ENCODE peak calls at places on chromosomes 5 and 9, in seven cellular contexts. One of them, this sample, is unnamed.

GRCh38 chr9:470041-470781 is 255.5 kb downstream of the DOCK8 start:
- DNase-seq in OCI-LY7: peak; percentile 91
- DNase-seq in HCT116: peak; percentile 54
- DNase-seq in hepatocyte: peak; percentile 94
- DNase-seq in MM.1S: peak; percentile 93
- DNase-seq in neural progenitor cell: peak; percentile 93
- DNase-seq in SK-N-SH: peak; percentile 83
- DNase-seq in this sample: peak; percentile 89

GRCh38 chr9:18208166-18209059 is 265.5 kb upstream of the ADAMTSL1 start:
- DNase-seq in OCI-LY7: peak; percentile 4
- DNase-seq in neural progenitor cell: peak; percentile 76
- DNase-seq in SK-N-SH: peak; percentile 6
- DNase-seq in hepatocyte: peak; percentile 79
- DNase-seq in MM.1S: peak; percentile 18
- DNase-seq in HCT116: no peak
- DNase-seq in this sample: peak; percentile 64

GRCh38 chr5:176739461-176740051 is 70.8 kb upstream of the UNC5A start:
- DNase-seq in hepatocyte: no peak
- DNase-seq in OCI-LY7: no peak
- DNase-seq in neural progenitor cell: no peak
- DNase-seq in HCT116: no peak
- DNase-seq in MM.1S: no peak
- DNase-seq in SK-N-SH: peak; percentile 66
- DNase-seq in this sample: no peak

GRCh38 chr9:128653941-128654340 is 2.7 kb downstream of the DYNC2I2 start:
- DNase-seq in SK-N-SH: no peak
- DNase-seq in neural progenitor cell: no peak
- DNase-seq in MM.1S: no peak
- DNase-seq in HCT116: no peak
- DNase-seq in OCI-LY7: no peak
- DNase-seq in hepatocyte: no peak
- DNase-seq in this sample: no peak

GRCh38 chr5:107565791-107566536 is 104.8 kb downstream of the EFNA5 start:
- DNase-seq in HCT116: no peak
- DNase-seq in hepatocyte: no peak
- DNase-seq in SK-N-SH: no peak
- DNase-seq in neural progenitor cell: peak; percentile 64
- DNase-seq in MM.1S: no peak
- DNase-seq in OCI-LY7: no peak
- DNase-seq in this sample: no peak

GRCh38 chr9:13089721-13090120 is 189.8 kb downstream of the MPDZ start:
- DNase-seq in hepatocyte: no peak
- DNase-seq in neural progenitor cell: no peak
- DNase-seq in OCI-LY7: no peak
- DNase-seq in MM.1S: no peak
- DNase-seq in HCT116: no peak
- DNase-seq in SK-N-SH: no peak
- DNase-seq in this sample: no peak

GRCh38 chr5:133293953-133294352 is 242.1 kb downstream of the HSPA4 start:
- DNase-seq in HCT116: no peak
- DNase-seq in SK-N-SH: no peak
- DNase-seq in hepatocyte: no peak
- DNase-seq in neural progenitor cell: no peak
- DNase-seq in MM.1S: peak; percentile 5
- DNase-seq in OCI-LY7: no peak
- DNase-seq in this sample: no peak

GRCh38 chr9:135809166-135809565 is 98.2 kb downstream of the CAMSAP1 start:
- DNase-seq in SK-N-SH: no peak
- DNase-seq in MM.1S: no peak
- DNase-seq in OCI-LY7: no peak
- DNase-seq in hepatocyte: no peak
- DNase-seq in HCT116: no peak
- DNase-seq in neural progenitor cell: no peak
- DNase-seq in this sample: peak; percentile 73

GRCh38 chr9:133892193-133892920 is 99.8 kb downstream of the VAV2 start:
- DNase-seq in OCI-LY7: no peak
- DNase-seq in MM.1S: no peak
- DNase-seq in neural progenitor cell: no peak
- DNase-seq in HCT116: no peak
- DNase-seq in SK-N-SH: no peak
- DNase-seq in hepatocyte: peak; percentile 77
- DNase-seq in this sample: no peak

GRCh38 chr9:34079181-34079580 is 30.5 kb upstream of the UBAP2 start:
- DNase-seq in OCI-LY7: no peak
- DNase-seq in HCT116: peak; percentile 13
- DNase-seq in neural progenitor cell: no peak
- DNase-seq in MM.1S: no peak
- DNase-seq in SK-N-SH: no peak
- DNase-seq in hepatocyte: no peak
- DNase-seq in this sample: peak; percentile 47

GRCh38 chr5:133246053-133246370 is 194.2 kb downstream of the HSPA4 start:
- DNase-seq in SK-N-SH: no peak
- DNase-seq in MM.1S: no peak
- DNase-seq in HCT116: no peak
- DNase-seq in neural progenitor cell: no peak
- DNase-seq in OCI-LY7: no peak
- DNase-seq in hepatocyte: no peak
- DNase-seq in this sample: no peak

GRCh38 chr9:7154650-7155049 is 396.9 kb downstream of the KDM4C start:
- DNase-seq in neural progenitor cell: no peak
- DNase-seq in HCT116: no peak
- DNase-seq in SK-N-SH: peak; percentile 27
- DNase-seq in hepatocyte: no peak
- DNase-seq in MM.1S: no peak
- DNase-seq in OCI-LY7: no peak
- DNase-seq in this sample: no peak

GRCh38 chr5:154575869-154576806 is 98.1 kb upstream of the HAND1 start:
- DNase-seq in OCI-LY7: peak; percentile 79
- DNase-seq in MM.1S: peak; percentile 79
- DNase-seq in neural progenitor cell: no peak
- DNase-seq in SK-N-SH: peak; percentile 40
- DNase-seq in HCT116: no peak
- DNase-seq in hepatocyte: no peak
- DNase-seq in this sample: no peak

GRCh38 chr5:146042628-146043279 is 62.6 kb downstream of the PLAC8L1 start:
- DNase-seq in HCT116: peak; percentile 27
- DNase-seq in hepatocyte: no peak
- DNase-seq in neural progenitor cell: no peak
- DNase-seq in MM.1S: no peak
- DNase-seq in SK-N-SH: no peak
- DNase-seq in OCI-LY7: no peak
- DNase-seq in this sample: peak; percentile 36

GRCh38 chr9:128636556-128637530 is 19.8 kb downstream of the DYNC2I2 start:
- DNase-seq in neural progenitor cell: no peak
- DNase-seq in SK-N-SH: peak; percentile 32
- DNase-seq in OCI-LY7: no peak
- DNase-seq in HCT116: no peak
- DNase-seq in hepatocyte: no peak
- DNase-seq in MM.1S: no peak
- DNase-seq in this sample: no peak

GRCh38 chr5:10913846-10914245 is 152.8 kb upstream of the DAP start:
- DNase-seq in neural progenitor cell: no peak
- DNase-seq in OCI-LY7: no peak
- DNase-seq in SK-N-SH: no peak
- DNase-seq in MM.1S: no peak
- DNase-seq in hepatocyte: peak; percentile 74
- DNase-seq in HCT116: no peak
- DNase-seq in this sample: peak; percentile 87

DNA sequence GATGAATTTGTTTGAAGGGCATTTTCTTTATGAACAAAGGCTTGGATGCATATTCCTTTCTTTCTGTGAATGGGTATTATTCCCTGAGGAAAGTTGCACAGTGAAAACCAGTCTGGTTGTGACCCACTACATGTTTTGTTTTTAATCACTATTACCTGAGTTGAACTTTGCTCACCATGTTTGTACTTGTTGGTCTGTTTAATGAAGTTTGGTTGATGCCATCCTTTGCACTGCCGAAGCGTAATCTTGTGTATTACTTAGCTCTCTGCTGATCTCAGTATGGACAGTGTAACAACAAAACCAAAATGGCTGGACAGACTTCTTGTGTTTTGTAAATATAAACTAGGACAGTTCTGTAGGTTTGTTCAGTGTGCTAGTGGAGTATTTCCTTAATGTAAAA is 38.1 kb downstream of the UGCG start:
- DNase-seq in OCI-LY7: no peak
- DNase-seq in neural progenitor cell: no peak
- DNase-seq in SK-N-SH: no peak
- DNase-seq in MM.1S: no peak
- DNase-seq in HCT116: no peak
- DNase-seq in hepatocyte: no peak
- DNase-seq in this sample: no peak
- TF ChIP-seq EZH2phosphoT487 in OCI-LY7: no peak
- TF ChIP-seq EZH2phosphoT487 in neural progenitor cell: no peak
- TF ChIP-seq EZH2phosphoT487 in SK-N-SH: no peak
- TF ChIP-seq EZH2phosphoT487 in MM.1S: no peak
- TF ChIP-seq EZH2phosphoT487 in HCT116: no peak
- TF ChIP-seq EZH2phosphoT487 in hepatocyte: no peak
- TF ChIP-seq EZH2phosphoT487 in this sample: no peak

DNA sequence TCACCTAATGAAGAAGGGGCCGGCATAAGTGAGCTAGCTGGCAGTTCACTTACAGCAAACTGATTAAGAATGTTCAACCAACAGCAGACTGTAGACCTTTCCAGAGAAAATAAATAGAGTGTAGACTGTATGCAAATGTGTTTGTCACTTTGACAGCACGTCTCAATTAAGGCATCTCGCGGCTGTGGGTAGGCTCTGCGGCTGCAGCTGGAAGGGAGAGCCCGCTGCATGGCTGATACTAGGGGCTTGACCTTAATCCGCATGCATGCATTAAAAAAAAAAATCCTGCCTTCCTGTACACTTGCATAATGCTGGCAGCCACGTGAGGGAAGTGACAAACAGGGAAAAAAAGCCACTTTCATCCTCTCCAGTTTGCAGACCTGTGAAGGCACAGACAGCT is 82.3 kb downstream of the CRB2 start:
- DNase-seq in OCI-LY7: no peak
- DNase-seq in HCT116: no peak
- DNase-seq in SK-N-SH: no peak
- DNase-seq in neural progenitor cell: peak; percentile 67
- DNase-seq in hepatocyte: no peak
- DNase-seq in MM.1S: no peak
- DNase-seq in this sample: no peak
- TF ChIP-seq EZH2phosphoT487 in OCI-LY7: no peak
- TF ChIP-seq EZH2phosphoT487 in HCT116: no peak
- TF ChIP-seq EZH2phosphoT487 in SK-N-SH: no peak
- TF ChIP-seq EZH2phosphoT487 in neural progenitor cell: no peak
- TF ChIP-seq EZH2phosphoT487 in hepatocyte: no peak
- TF ChIP-seq EZH2phosphoT487 in MM.1S: no peak
- TF ChIP-seq EZH2phosphoT487 in this sample: no peak

DNA sequence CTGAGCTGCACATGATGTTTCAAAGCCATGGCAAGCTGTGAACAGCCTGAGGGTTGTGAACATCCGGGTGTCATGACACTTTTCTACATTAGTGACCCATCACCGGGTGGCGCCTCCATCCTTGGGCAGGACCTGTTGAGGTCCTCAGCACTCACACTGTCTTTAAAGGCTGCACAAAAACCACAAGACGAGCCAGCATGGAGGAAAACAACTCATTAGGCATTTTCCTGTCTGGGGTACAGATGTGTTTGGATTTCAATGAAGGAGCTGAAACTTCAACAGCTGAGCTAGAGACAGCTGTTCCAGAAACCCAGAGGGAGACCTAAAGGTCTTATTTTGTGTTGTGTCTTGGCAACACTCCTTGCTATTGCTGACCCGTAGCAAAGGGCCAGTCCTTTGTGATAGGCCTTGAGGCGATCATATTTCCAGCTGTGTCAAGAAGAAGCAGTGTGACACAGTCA is 151.9 kb upstream of the VLDLR start:
- DNase-seq in SK-N-SH: peak; percentile 12
- DNase-seq in OCI-LY7: peak; percentile 14
- DNase-seq in MM.1S: peak; percentile 51
- DNase-seq in hepatocyte: no peak
- DNase-seq in neural progenitor cell: peak; percentile 38
- DNase-seq in HCT116: no peak
- DNase-seq in this sample: peak; percentile 37
- TF ChIP-seq EZH2phosphoT487 in SK-N-SH: no peak
- TF ChIP-seq EZH2phosphoT487 in OCI-LY7: no peak
- TF ChIP-seq EZH2phosphoT487 in MM.1S: no peak
- TF ChIP-seq EZH2phosphoT487 in hepatocyte: no peak
- TF ChIP-seq EZH2phosphoT487 in neural progenitor cell: no peak
- TF ChIP-seq EZH2phosphoT487 in HCT116: no peak
- TF ChIP-seq EZH2phosphoT487 in this sample: no peak

GRCh38 chr5:108763222-108763864 is 15.6 kb downstream of the FER start:
- DNase-seq in OCI-LY7: no peak
- DNase-seq in HCT116: no peak
- DNase-seq in hepatocyte: no peak
- DNase-seq in SK-N-SH: no peak
- DNase-seq in neural progenitor cell: no peak
- DNase-seq in MM.1S: no peak
- DNase-seq in this sample: no peak
- TF ChIP-seq EZH2phosphoT487 in OCI-LY7: no peak
- TF ChIP-seq EZH2phosphoT487 in HCT116: no peak
- TF ChIP-seq EZH2phosphoT487 in hepatocyte: no peak
- TF ChIP-seq EZH2phosphoT487 in SK-N-SH: no peak
- TF ChIP-seq EZH2phosphoT487 in neural progenitor cell: no peak
- TF ChIP-seq EZH2phosphoT487 in MM.1S: no peak
- TF ChIP-seq EZH2phosphoT487 in this sample: no peak

DNA sequence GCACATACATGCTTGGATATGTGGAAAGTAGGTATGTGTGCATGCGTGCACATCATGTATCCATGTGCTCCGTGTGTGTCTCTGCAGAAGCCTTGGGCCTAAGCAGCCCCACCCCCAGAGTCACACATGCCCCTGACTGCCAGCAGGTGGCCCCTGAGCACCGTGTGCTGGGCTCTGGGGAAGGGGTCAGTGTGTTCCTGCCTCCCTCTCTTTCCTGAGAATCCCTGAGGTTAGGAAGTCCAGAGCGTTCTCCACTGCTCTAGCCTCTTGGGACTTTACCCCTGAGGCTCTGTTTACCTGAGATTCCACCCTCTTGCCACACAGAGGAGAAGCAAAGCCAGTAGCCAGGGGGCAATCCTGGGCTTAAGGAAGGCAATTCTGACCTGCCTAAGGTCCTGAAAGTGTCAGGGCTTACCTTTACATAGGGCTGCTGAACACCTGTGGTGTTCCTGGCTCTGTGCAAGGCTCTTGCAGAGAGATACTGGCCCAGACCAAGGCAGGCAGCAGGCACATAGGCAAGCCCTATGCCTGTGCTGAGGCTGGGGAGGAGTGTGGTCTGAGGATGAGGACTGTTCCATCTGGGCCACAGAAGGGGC is 207.3 kb downstream of the TMEM38B start:
- DNase-seq in neural progenitor cell: peak; percentile 83
- DNase-seq in SK-N-SH: peak; percentile 84
- DNase-seq in hepatocyte: peak; percentile 87
- DNase-seq in MM.1S: peak; percentile 30
- DNase-seq in HCT116: no peak
- DNase-seq in OCI-LY7: peak; percentile 16
- DNase-seq in this sample: peak; percentile 19
- TF ChIP-seq EZH2phosphoT487 in neural progenitor cell: no peak
- TF ChIP-seq EZH2phosphoT487 in SK-N-SH: no peak
- TF ChIP-seq EZH2phosphoT487 in hepatocyte: no peak
- TF ChIP-seq EZH2phosphoT487 in MM.1S: no peak
- TF ChIP-seq EZH2phosphoT487 in HCT116: no peak
- TF ChIP-seq EZH2phosphoT487 in OCI-LY7: no peak
- TF ChIP-seq EZH2phosphoT487 in this sample: no peak

GRCh38 chr5:16034640-16035039 is 145.0 kb downstream of the MARCHF11 start:
- DNase-seq in OCI-LY7: no peak
- DNase-seq in hepatocyte: no peak
- DNase-seq in neural progenitor cell: no peak
- DNase-seq in HCT116: no peak
- DNase-seq in MM.1S: no peak
- DNase-seq in SK-N-SH: no peak
- DNase-seq in this sample: no peak
- TF ChIP-seq EZH2phosphoT487 in OCI-LY7: no peak
- TF ChIP-seq EZH2phosphoT487 in hepatocyte: no peak
- TF ChIP-seq EZH2phosphoT487 in neural progenitor cell: no peak
- TF ChIP-seq EZH2phosphoT487 in HCT116: no peak
- TF ChIP-seq EZH2phosphoT487 in MM.1S: no peak
- TF ChIP-seq EZH2phosphoT487 in SK-N-SH: no peak
- TF ChIP-seq EZH2phosphoT487 in this sample: no peak